ENCODE peak calls at places on chromosome 15, in ten cellular contexts. M, O, G, H, F, X, Y, T, E and C are unnamed samples.
A peak's percentile ranks its signal among the peaks of the same experiment; 100 is the strongest.

GRCh38 chr15:96947296-96947695 is 616.8 kb downstream of the NR2F2 start:
- DNase-seq in X (no peak), E (no peak), Y (no peak), M (no peak), H (no peak), G (no peak), T (no peak), O (no peak), F (no peak), C (no peak)

GRCh38 chr15:49570672-49571071 is 49.9 kb downstream of the FAM227B start:
- DNase-seq in F (no peak), T (no peak), Y (no peak), M (no peak), O (no peak), H (no peak), X (no peak), E (no peak), G (no peak), C (no peak)

GRCh38 chr15:34754674-34755418 is at the start of gene GJD2:
- DNase-seq in F (no peak), T (no peak), Y (no peak), M (no peak), H (no peak), G (no peak), E (no peak), O (no peak), X (no peak), C (no peak)

GRCh38 chr15:46461416-46461815 is 826.6 kb downstream of the SQOR start:
- DNase-seq in O (no peak), F (no peak), E (no peak), M (no peak), H (no peak), G (peak; percentile 25), X (no peak), T (no peak), Y (no peak), C (no peak)

GRCh38 chr15:95715919-95716318 is 614.6 kb upstream of the NR2F2 start:
- DNase-seq in M (no peak), O (no peak), E (no peak), T (no peak), Y (no peak), H (no peak), G (no peak), F (no peak), X (no peak), C (no peak)

GRCh38 chr15:82986442-82986780 is 401 bp downstream of the RAMAC start:
- DNase-seq in G (no peak), E (no peak), Y (no peak), F (no peak), H (no peak), M (no peak), O (peak; percentile 3), X (no peak), T (peak; percentile 6), C (no peak)

GRCh38 chr15:93250905-93251304 is 161.9 kb upstream of the RGMA start:
- DNase-seq in G (no peak), O (no peak), X (no peak), M (no peak), T (no peak), F (no peak), H (no peak), Y (no peak), E (no peak), C (no peak)

GRCh38 chr15:56934269-56934668 is 15.8 kb downstream of the TCF12 start:
- DNase-seq in T (no peak), Y (no peak), O (no peak), X (no peak), E (no peak), G (peak; percentile 72), F (no peak), H (no peak), M (no peak), C (no peak)

GRCh38 chr15:77605582-77605981 is 27.1 kb downstream of the LINGO1 start:
- DNase-seq in X (no peak), E (no peak), G (no peak), M (no peak), O (no peak), T (no peak), F (no peak), Y (no peak), H (no peak), C (no peak)

GRCh38 chr15:100292010-100292409 is 49.8 kb downstream of the ADAMTS17 start:
- DNase-seq in M (no peak), H (no peak), O (no peak), G (no peak), Y (no peak), E (no peak), T (no peak), F (no peak), X (no peak), C (no peak)

GRCh38 chr15:69881310-69881660 is 216.4 kb downstream of the TLE3 start:
- DNase-seq in X (no peak), G (no peak), T (no peak), M (no peak), F (no peak), E (no peak), Y (no peak), H (no peak), O (no peak), C (no peak)

GRCh38 chr15:35545316-35545824 is 595 bp downstream of the DPH6 start:
- DNase-seq in F (no peak), H (no peak), O (no peak), T (peak; percentile 65), G (peak; percentile 70), E (no peak), M (no peak), X (peak; percentile 69), Y (peak; percentile 63), C (peak; percentile 39)

GRCh38 chr15:41894251-41894790 is 468 bp upstream of the SPTBN5 start:
- DNase-seq in O (no peak), H (no peak), X (no peak), Y (no peak), F (no peak), M (no peak), T (no peak), E (no peak), G (no peak), C (no peak)

GRCh38 chr15:77518458-77518857 is 97.8 kb downstream of the HMG20A start:
- DNase-seq in H (no peak), F (no peak), X (no peak), Y (no peak), M (no peak), G (no peak), O (no peak), E (no peak), T (no peak), C (no peak)

GRCh38 chr15:42549052-42549491 is 434 bp downstream of the HAUS2 start:
- DNase-seq in Y (no peak), T (peak; percentile 46), O (peak; percentile 4), H (peak; percentile 43), E (peak; percentile 7), X (no peak), M (no peak), G (peak; percentile 42), F (peak; percentile 2), C (peak; percentile 42)

GRCh38 chr15:56832125-56832524 is 86.3 kb upstream of the TCF12 start:
- DNase-seq in T (no peak), Y (no peak), O (no peak), X (peak; percentile 43), H (peak; percentile 70), E (no peak), G (peak; percentile 5), M (no peak), F (no peak), C (no peak)

GRCh38 chr15:66763186-66764066 is 61.4 kb downstream of the SMAD6 start:
- DNase-seq in X (no peak), F (peak; percentile 36), Y (peak; percentile 95), G (no peak), O (no peak), E (no peak), M (peak; percentile 94), T (peak; percentile 81), H (peak; percentile 2), C (no peak)

GRCh38 chr15:94105760-94106159 is 125.6 kb upstream of the MCTP2 start:
- DNase-seq in M (no peak), O (no peak), T (peak; percentile 20), E (no peak), X (no peak), H (no peak), F (no peak), Y (no peak), G (no peak), C (peak; percentile 87)

GRCh38 chr15:62324382-62324781 is 159.3 kb upstream of the C2CD4B start:
- DNase-seq in E (no peak), Y (no peak), M (no peak), G (no peak), H (no peak), O (no peak), F (no peak), X (no peak), T (no peak), C (no peak)

GRCh38 chr15:71048913-71049675 is 66.2 kb upstream of the THSD4 start:
- DNase-seq in M (no peak), F (no peak), H (no peak), Y (no peak), E (no peak), O (no peak), T (no peak), X (peak; percentile 87), G (peak; percentile 95), C (no peak)